ENCODE peak calls at places on chromosomes 6 and 20, in six cellular contexts. N is body of pancreas, Q is GM12865, T is cardiac fibroblast, G is fibroblast of the aortic adventitia, B is tibial artery. E is an unnamed sample.

GRCh38 chr20:37188787-37189186 is 9.4 kb upstream of the MROH8 start:
- DNase-seq in N (no peak), Q (no peak), T (no peak), G (no peak), B (no peak), E (no peak)

GRCh38 chr20:57383447-57384347 is 7.5 kb upstream of the RBM38 start:
- DNase-seq in N (no peak), Q (no peak), T (no peak), G (no peak), B (no peak), E (no peak)

GRCh38 chr6:108097882-108098281 is 23.3 kb upstream of the OSTM1 start:
- DNase-seq in N (no peak), Q (no peak), T (peak), G (peak), B (no peak), E (no peak)

GRCh38 chr6:157763129-157763893 is 59.7 kb upstream of the SNX9 start:
- DNase-seq in N (peak), Q (peak), T (peak), G (peak), B (no peak), E (no peak)

GRCh38 chr6:25579902-25580495 is 72.0 kb upstream of the SCGN start:
- DNase-seq in N (no peak), Q (peak), T (no peak), G (no peak), B (no peak), E (no peak)

GRCh38 chr6:35476004-35476403 is 7.8 kb downstream of the RPL10A start:
- DNase-seq in N (no peak), Q (no peak), T (no peak), G (no peak), B (no peak), E (no peak)

GRCh38 chr20:37295001-37295400 is 5.5 kb downstream of the MANBAL start:
- DNase-seq in N (no peak), Q (peak), T (peak), G (peak), B (no peak), E (no peak)

GRCh38 chr6:45504947-45505346 is 127.2 kb upstream of the SUPT3H start:
- DNase-seq in N (peak), Q (no peak), T (peak), G (peak), B (no peak), E (no peak)

GRCh38 chr6:27532820-27533538 is 60.1 kb upstream of the ZNF184 start:
- DNase-seq in N (no peak), Q (no peak), T (peak), G (no peak), B (no peak), E (no peak)

GRCh38 chr20:24877652-24878051 is 71.4 kb upstream of the CST7 start:
- DNase-seq in N (no peak), Q (no peak), T (no peak), G (no peak), B (no peak), E (no peak)

GRCh38 chr20:32456869-32457421 is 98.8 kb downstream of the ASXL1 start:
- DNase-seq in N (peak), Q (peak), T (peak), G (no peak), B (no peak), E (peak)

GRCh38 chr20:32455901-32456701 is 98.0 kb downstream of the ASXL1 start:
- DNase-seq in N (no peak), Q (no peak), T (no peak), G (no peak), B (no peak), E (no peak)

GRCh38 chr20:32453467-32454163 is 95.5 kb downstream of the ASXL1 start:
- DNase-seq in N (no peak), Q (no peak), T (no peak), G (no peak), B (no peak), E (no peak)

GRCh38 chr20:32454164-32455145 is 96.3 kb downstream of the ASXL1 start:
- DNase-seq in N (no peak), Q (no peak), T (no peak), G (no peak), B (no peak), E (no peak)

GRCh38 chr20:32455171-32455900 is 97.2 kb downstream of the ASXL1 start:
- DNase-seq in N (peak), Q (no peak), T (no peak), G (no peak), B (no peak), E (no peak)
- H3K4me3 ChIP-seq in N (no peak), Q (no peak), T (no peak), G (no peak), B (no peak), E (no peak)

DNA sequence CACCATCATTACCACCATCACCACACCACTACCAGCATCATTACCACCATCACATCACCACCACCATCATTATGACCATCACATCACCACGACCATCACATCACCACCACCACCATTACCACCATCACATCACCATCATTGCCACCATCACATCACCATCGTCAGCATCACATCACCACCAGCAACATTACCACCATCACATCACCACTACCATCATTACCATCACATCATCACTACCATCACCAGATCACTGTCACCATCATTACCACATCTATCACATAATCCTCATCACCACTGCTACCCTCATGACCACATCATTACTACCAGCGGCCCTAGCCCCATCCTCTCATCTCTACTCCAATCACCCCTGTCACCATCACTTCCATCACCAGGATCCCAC is 3.5 kb upstream of the SLC22A7 start:
- DNase-seq in N (no peak), Q (no peak), T (no peak), G (no peak), B (no peak), E (no peak)
- H3K4me3 ChIP-seq in N (no peak), Q (no peak), T (no peak), G (no peak), B (no peak), E (no peak)

GRCh38 chr20:32971703-32972161 is 32.5 kb downstream of the SUN5 start:
- DNase-seq in N (no peak), Q (peak), T (no peak), G (no peak), B (peak), E (no peak)
- H3K4me3 ChIP-seq in N (no peak), Q (peak), T (no peak), G (no peak), B (no peak), E (no peak)

GRCh38 chr6:7975764-7976146 is 65.2 kb upstream of the TXNDC5 start:
- DNase-seq in N (peak), Q (peak), T (peak), G (no peak), B (no peak), E (no peak)
- H3K4me3 ChIP-seq in N (no peak), Q (no peak), T (no peak), G (no peak), B (no peak), E (peak)

GRCh38 chr20:21106171-21106694 is at the start of gene LINC00237:
- DNase-seq in N (no peak), Q (no peak), T (no peak), G (no peak), B (no peak), E (no peak)

GRCh38 chr20:21104466-21104761 is 1.7 kb downstream of the LINC00237 start:
- DNase-seq in N (no peak), Q (no peak), T (no peak), G (no peak), B (no peak), E (no peak)

GRCh38 chr20:21103582-21104465 is 2.3 kb downstream of the LINC00237 start:
- DNase-seq in N (no peak), Q (no peak), T (no peak), G (no peak), B (no peak), E (no peak)

GRCh38 chr20:21105429-21106170 is 558 bp downstream of the LINC00237 start:
- DNase-seq in N (no peak), Q (no peak), T (no peak), G (no peak), B (no peak), E (no peak)

GRCh38 chr20:21104921-21105320 is 1.2 kb downstream of the LINC00237 start:
- DNase-seq in N (no peak), Q (no peak), T (no peak), G (no peak), B (no peak), E (no peak)
- H3K4me3 ChIP-seq in N (no peak), Q (no peak), T (no peak), G (no peak), B (no peak), E (peak)